ENCODE peak calls at places on chromosomes 6 and 20, in nine cellular contexts. V is kidney epithelial cell; Y is astrocyte; D is hepatocyte; F is K562; K is fibroblast of lung; J is adrenal gland; O is fibroblast of the aortic adventitia; M is CD8-positive, alpha-beta T cell. G is an unnamed sample.

GRCh38 chr6:158026054-158026900 is 44.6 kb downstream of the SYNJ2 start:
- DNase-seq in F (peak), Y (peak), D (peak), J (peak), O (peak), K (peak), M (peak), V (peak), G (peak)

GRCh38 chr6:164022632-164023031 is 608.1 kb downstream of the QKI start:
- DNase-seq in Y (no peak), V (no peak), J (no peak), K (no peak), D (no peak), F (no peak), M (no peak), O (no peak), G (no peak)

GRCh38 chr6:71291991-71292390 is 3.4 kb downstream of the OGFRL1 start:
- DNase-seq in D (no peak), V (no peak), Y (no peak), F (no peak), O (no peak), K (no peak), M (no peak), J (no peak), G (no peak)

GRCh38 chr6:73606428-73606827 is 47.4 kb downstream of the SLC17A5 start:
- DNase-seq in K (no peak), M (no peak), J (no peak), F (no peak), Y (no peak), V (no peak), D (no peak), O (no peak), G (no peak)

GRCh38 chr6:27889628-27890315 is 22.4 kb downstream of the OR2B2 start:
- DNase-seq in F (no peak), J (no peak), D (no peak), M (no peak), Y (no peak), O (no peak), V (no peak), K (no peak), G (no peak)

GRCh38 chr20:11451793-11452291 is 465.9 kb upstream of the BTBD3 start:
- DNase-seq in Y (peak), K (peak), O (peak), D (peak), M (no peak), V (no peak), J (no peak), F (no peak), G (no peak)

GRCh38 chr6:28876702-28877101 is 47.1 kb downstream of the TRIM27 start:
- DNase-seq in K (no peak), O (no peak), D (no peak), V (no peak), F (no peak), M (no peak), J (no peak), Y (no peak), G (no peak)

GRCh38 chr6:156778615-156779205 is 1.5 kb downstream of the ARID1B start:
- DNase-seq in K (peak), F (no peak), D (peak), M (peak), O (peak), V (no peak), Y (no peak), J (peak), G (no peak)

GRCh38 chr20:701401-702129 is 26.0 kb upstream of the SCRT2 start:
- DNase-seq in M (no peak), F (no peak), O (no peak), Y (no peak), V (no peak), K (no peak), J (no peak), D (no peak), G (no peak)

GRCh38 chr6:118930680-118931079 is 4.3 kb downstream of the MCM9 start:
- DNase-seq in Y (no peak), O (no peak), J (no peak), V (no peak), F (no peak), D (no peak), M (no peak), K (no peak), G (no peak)
- TF ChIP-seq CTCF in Y (no peak), O (peak), J (no peak), V (no peak), F (no peak), D (no peak), M (no peak), K (no peak), G (no peak)

GRCh38 chr20:44020406-44021148 is 105.9 kb downstream of the TOX2 start:
- DNase-seq in V (no peak), K (no peak), J (no peak), O (no peak), D (no peak), M (no peak), F (no peak), Y (no peak), G (no peak)

GRCh38 chr20:44022464-44022863 is 107.8 kb downstream of the TOX2 start:
- DNase-seq in O (no peak), M (no peak), D (no peak), F (no peak), Y (no peak), K (no peak), J (no peak), V (no peak), G (no peak)

GRCh38 chr20:44021186-44021585 is 106.5 kb downstream of the TOX2 start:
- DNase-seq in M (no peak), Y (no peak), J (no peak), K (no peak), O (no peak), V (no peak), D (no peak), F (no peak), G (no peak)

GRCh38 chr20:44023515-44024371 is 109.1 kb downstream of the TOX2 start:
- DNase-seq in O (no peak), D (no peak), Y (no peak), M (no peak), V (no peak), K (no peak), J (no peak), F (no peak), G (no peak)

GRCh38 chr20:44021900-44022299 is 107.2 kb downstream of the TOX2 start:
- DNase-seq in M (no peak), O (no peak), V (no peak), F (no peak), Y (no peak), K (no peak), J (no peak), D (no peak), G (no peak)
- H3K4me3 ChIP-seq in M (no peak), O (no peak), V (no peak), F (no peak), Y (no peak), K (no peak), J (no peak), D (no peak), G (no peak)

DNA sequence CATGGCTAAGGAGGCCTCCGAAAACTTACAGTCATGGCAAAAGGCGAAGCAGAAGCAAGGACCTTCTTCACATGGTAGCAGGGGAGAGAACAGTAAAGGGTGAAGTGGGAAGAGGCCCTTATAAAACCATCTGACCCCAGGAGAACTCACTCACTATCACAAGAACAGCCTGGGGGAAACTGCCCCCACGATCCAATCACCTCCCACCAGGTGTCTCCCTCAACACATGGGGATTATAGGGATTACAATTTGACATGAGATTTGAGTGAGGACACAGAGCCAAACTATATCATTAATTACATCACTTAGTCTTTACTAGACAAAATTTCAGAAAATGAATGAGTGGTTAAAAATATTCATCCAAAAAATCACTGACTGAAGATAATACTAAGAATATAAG is 453.6 kb downstream of the COL12A1 start:
- DNase-seq in D (no peak), F (no peak), V (no peak), M (no peak), J (no peak), K (no peak), Y (no peak), O (no peak), G (no peak)
- TF ChIP-seq CTCF in D (no peak), F (no peak), V (peak), M (no peak), J (no peak), K (no peak), Y (no peak), O (peak), G (no peak)

DNA sequence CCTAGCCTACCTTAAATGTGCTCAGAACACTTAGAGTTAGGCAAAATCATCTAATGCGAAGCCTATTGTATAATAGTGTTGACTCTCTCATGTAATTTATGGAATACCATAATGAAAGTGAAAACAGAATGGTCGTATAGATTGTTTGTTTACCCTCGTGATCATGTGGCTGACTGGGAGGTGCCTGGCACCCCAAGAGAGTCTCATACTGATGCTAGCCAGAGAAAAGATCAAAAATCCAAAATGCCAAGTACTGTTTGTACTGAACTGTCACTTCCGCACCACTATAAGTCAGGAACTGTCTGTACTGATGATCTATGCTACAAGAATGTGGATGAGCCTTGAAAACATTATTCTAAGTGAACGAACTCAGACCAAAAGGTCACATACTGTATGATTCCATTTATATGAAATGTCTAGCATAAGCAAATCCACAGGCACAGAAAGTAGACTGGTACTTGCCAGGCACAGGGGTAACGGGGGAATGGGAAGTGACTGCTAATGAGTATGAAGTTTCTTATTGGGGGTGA is 22.4 kb downstream of the ZMYND8 start:
- DNase-seq in M (no peak), K (peak), V (peak), F (no peak), D (peak), Y (peak), O (peak), J (peak), G (peak)
- H3K4me3 ChIP-seq in M (no peak), K (peak), V (no peak), F (no peak), D (no peak), Y (peak), O (peak), J (peak), G (no peak)

GRCh38 chr20:39103732-39104131 is 141.6 kb downstream of the DHX35 start:
- DNase-seq in V (no peak), Y (peak), K (peak), D (no peak), J (no peak), O (peak), F (no peak), M (no peak), G (no peak)
- TF ChIP-seq CTCF in V (no peak), Y (no peak), K (peak), D (no peak), J (no peak), O (peak), F (peak), M (no peak), G (no peak)

DNA sequence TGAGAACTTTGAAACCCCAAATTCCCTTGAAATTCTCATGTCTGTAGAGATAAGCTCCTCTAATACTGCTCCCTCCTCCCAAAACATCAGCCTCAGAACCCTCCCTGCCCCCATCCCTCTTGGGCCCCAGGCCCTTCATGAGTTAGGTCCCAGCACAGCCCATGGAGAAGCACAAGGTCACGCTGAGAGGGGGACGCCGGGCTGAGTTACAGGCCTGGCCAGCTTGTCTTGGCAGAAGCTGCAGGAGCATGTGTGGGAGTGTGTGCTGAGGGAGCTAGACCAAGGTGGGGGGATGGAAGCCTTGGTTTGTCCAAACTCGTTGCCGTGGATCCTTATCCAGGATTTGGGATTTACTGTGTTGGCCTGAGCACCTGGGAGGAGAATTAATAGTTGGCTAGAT is 8.5 kb upstream of the PTCRA start:
- DNase-seq in J (no peak), M (no peak), O (peak), Y (no peak), F (peak), K (no peak), V (no peak), D (no peak), G (no peak)
- H3K4me3 ChIP-seq in J (no peak), M (no peak), O (no peak), Y (no peak), F (no peak), K (no peak), V (no peak), D (no peak), G (no peak)

GRCh38 chr20:20237093-20237959 is 130.6 kb upstream of the INSM1 start:
- DNase-seq in J (peak), Y (no peak), F (peak), M (no peak), D (peak), K (peak), V (no peak), O (peak), G (no peak)
- TF ChIP-seq CTCF in J (peak), Y (peak), F (peak), M (peak), D (peak), K (peak), V (peak), O (peak), G (peak)